ENCODE peak calls at places on chromosomes 7 and 10, in four cellular contexts. B is H9, H is H1, D is mammary epithelial cell. I is an unnamed sample.

GRCh38 chr7:5625938-5626337 is 155.5 kb downstream of the RNF216 start:
- DNase-seq in H (no peak), B (no peak), D (peak), I (peak)

GRCh38 chr10:131203456-131204357 is 107.8 kb downstream of the TCERG1L start:
- DNase-seq in D (no peak), B (peak), H (peak), I (no peak)

GRCh38 chr10:130230036-130230435 is 93.8 kb downstream of the GLRX3 start:
- DNase-seq in H (no peak), B (peak), D (no peak), I (no peak)

GRCh38 chr10:104130041-104130440 is 8.1 kb downstream of the SFR1 start:
- DNase-seq in H (no peak), D (no peak), B (no peak), I (no peak)

GRCh38 chr7:143519411-143520131 is 41.9 kb downstream of the TAS2R41 start:
- DNase-seq in D (peak), H (no peak), B (no peak), I (peak)

GRCh38 chr10:672139-672538 is 17.3 kb downstream of the DIP2C start:
- DNase-seq in H (no peak), D (no peak), B (no peak), I (no peak)

GRCh38 chr10:18721067-18721466 is 61.8 kb downstream of the ARL5B start:
- DNase-seq in B (no peak), D (no peak), H (no peak), I (no peak)

GRCh38 chr7:55526770-55527169 is 45.5 kb downstream of the VOPP1 start:
- DNase-seq in H (no peak), D (no peak), B (peak), I (no peak)

GRCh38 chr10:19811517-19811916 is 4.7 kb upstream of the PLXDC2 start:
- DNase-seq in D (peak), B (peak), H (no peak), I (peak)

GRCh38 chr7:47035522-47035921 is 546.4 kb downstream of the TNS3 start:
- DNase-seq in B (no peak), H (no peak), D (no peak), I (peak)

GRCh38 chr7:116210345-116211005 is at the start of gene TES:
- DNase-seq in B (peak), H (peak), D (peak), I (peak)

GRCh38 chr10:83164134-83164533 is 975.2 kb upstream of the GHITM start:
- DNase-seq in D (no peak), B (no peak), H (no peak), I (peak)

GRCh38 chr7:95317966-95318365 is 6.4 kb downstream of the PON1 start:
- DNase-seq in H (no peak), D (no peak), B (no peak), I (no peak)

GRCh38 chr10:60205741-60206140 is 183.9 kb downstream of the ANK3 start:
- DNase-seq in B (no peak), H (no peak), D (no peak), I (no peak)

GRCh38 chr10:60208676-60209269 is 180.9 kb downstream of the ANK3 start:
- DNase-seq in D (peak), B (no peak), H (no peak), I (peak)

GRCh38 chr10:60207894-60208293 is 181.8 kb downstream of the ANK3 start:
- DNase-seq in D (no peak), H (no peak), B (no peak), I (no peak)

GRCh38 chr10:60203993-60204618 is 185.6 kb downstream of the ANK3 start:
- DNase-seq in D (peak), B (no peak), H (no peak), I (peak)

DNA sequence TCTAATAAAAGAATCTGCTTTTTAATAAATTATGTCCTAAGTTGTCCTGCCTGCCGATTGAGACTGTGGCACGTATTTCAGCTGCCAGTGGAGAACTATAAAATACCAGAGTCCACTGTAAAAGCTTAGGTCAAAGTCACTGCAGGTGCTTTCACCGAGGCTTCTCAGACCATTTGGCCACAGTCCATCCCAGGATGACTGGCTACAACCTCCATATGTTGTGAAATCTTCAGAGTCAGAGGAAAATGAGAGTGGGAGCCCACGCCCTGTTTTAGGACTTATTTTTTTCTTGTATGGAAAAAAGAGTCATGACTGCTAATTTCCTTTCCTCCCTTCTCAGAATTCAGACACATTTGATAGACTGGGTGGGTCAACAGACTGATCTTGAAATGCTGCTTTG is 182.9 kb downstream of the ANK3 start:
- DNase-seq in D (peak), H (no peak), B (no peak), I (peak)
- H3K9ac ChIP-seq in D (no peak), H (no peak), B (no peak), I (no peak)

GRCh38 chr10:123544986-123545385 is 121.2 kb upstream of the GPR26 start:
- DNase-seq in D (no peak), B (no peak), H (peak), I (no peak)
- H3K4me2 ChIP-seq in D (no peak), B (no peak), H (no peak), I (no peak)

GRCh38 chr10:79073784-79074432 is 5.1 kb downstream of the ZMIZ1 start:
- DNase-seq in B (no peak), D (no peak), H (no peak), I (peak)
- H3K27ac ChIP-seq in B (no peak), D (no peak), H (no peak), I (peak)

GRCh38 chr10:75295901-75296441 is 60.2 kb upstream of the COMTD1 start:
- DNase-seq in D (no peak), B (no peak), H (no peak), I (peak)
- H3K9ac ChIP-seq in D (no peak), B (no peak), H (no peak), I (peak)

GRCh38 chr7:7812112-7812511 is 93.7 kb upstream of the RPA3 start:
- DNase-seq in H (no peak), B (no peak), D (no peak), I (no peak)

GRCh38 chr7:7817748-7818147 is 99.3 kb upstream of the RPA3 start:
- DNase-seq in H (no peak), D (no peak), B (no peak), I (no peak)

GRCh38 chr7:7816816-7817536 is 98.6 kb upstream of the RPA3 start:
- DNase-seq in H (no peak), B (no peak), D (no peak), I (peak)

GRCh38 chr7:7816084-7816483 is 97.7 kb upstream of the RPA3 start:
- DNase-seq in D (no peak), H (no peak), B (no peak), I (no peak)

DNA sequence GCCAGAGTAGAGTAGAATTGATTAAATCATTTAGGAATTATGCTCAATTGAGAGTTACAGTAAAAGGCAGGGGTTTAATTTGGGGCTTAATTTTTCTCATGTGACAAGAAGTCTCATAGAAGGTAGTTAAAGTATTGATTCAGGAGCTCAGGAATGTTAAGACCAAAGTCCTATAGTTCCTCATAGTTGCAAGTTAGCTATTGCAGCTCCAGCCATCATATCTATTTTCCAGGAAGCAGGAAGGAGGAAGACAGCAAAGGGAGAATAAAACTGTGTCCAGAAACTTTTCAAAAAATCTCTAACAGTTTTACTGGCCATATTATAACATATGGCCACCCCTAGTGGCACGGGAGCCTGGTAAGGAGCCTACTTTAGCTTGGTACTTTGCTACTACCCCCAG is 97.0 kb upstream of the RPA3 start:
- DNase-seq in D (no peak), H (no peak), B (no peak), I (no peak)
- H3K4me2 ChIP-seq in D (no peak), H (no peak), B (no peak), I (no peak)

GRCh38 chr7:87057210-87057609 is 2.2 kb downstream of the ELAPOR2 start:
- DNase-seq in B (no peak), H (no peak), D (no peak), I (no peak)

GRCh38 chr7:87056346-87056745 is 3.1 kb downstream of the ELAPOR2 start:
- DNase-seq in B (no peak), D (no peak), H (no peak), I (no peak)

GRCh38 chr7:87059525-87060287 is at the start of gene ELAPOR2:
- DNase-seq in D (peak), H (peak), B (peak), I (peak)

GRCh38 chr7:87060288-87060537 is 759 bp upstream of the ELAPOR2 start:
- DNase-seq in D (no peak), B (no peak), H (no peak), I (no peak)

GRCh38 chr7:87058739-87059524 is 522 bp downstream of the ELAPOR2 start:
- DNase-seq in B (peak), D (no peak), H (no peak), I (peak)
- H3K27ac ChIP-seq in B (no peak), D (no peak), H (no peak), I (no peak)

GRCh38 chr10:114077347-114077746 is 33.7 kb downstream of the ADRB1 start:
- DNase-seq in B (no peak), H (no peak), D (no peak), I (no peak)

GRCh38 chr10:114070710-114071109 is 27.0 kb downstream of the ADRB1 start:
- DNase-seq in D (no peak), B (no peak), H (no peak), I (no peak)

GRCh38 chr10:114071188-114071587 is 27.5 kb downstream of the ADRB1 start:
- DNase-seq in B (no peak), H (no peak), D (no peak), I (no peak)

GRCh38 chr10:114075093-114075492 is 31.4 kb downstream of the ADRB1 start:
- DNase-seq in B (no peak), H (no peak), D (no peak), I (no peak)

DNA sequence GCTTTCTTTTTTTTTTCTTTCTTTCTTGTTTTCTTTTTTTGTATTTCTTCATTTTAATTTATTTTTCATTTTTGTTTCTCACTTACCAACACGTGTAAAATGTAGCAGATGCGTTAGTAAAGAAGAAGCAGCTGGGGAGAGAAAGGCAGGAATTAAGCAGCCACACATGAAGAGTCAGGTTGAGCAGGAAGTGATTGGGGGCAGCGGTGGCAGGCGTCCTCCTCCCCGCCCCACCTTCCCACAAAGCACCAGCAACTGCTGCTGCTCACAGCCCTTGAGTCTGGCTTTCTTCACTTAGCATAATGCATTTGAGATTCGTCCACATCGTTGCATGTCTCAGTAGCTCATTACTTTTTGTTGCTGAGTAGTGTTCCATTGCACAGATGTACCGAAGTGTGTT is 30.1 kb downstream of the ADRB1 start:
- DNase-seq in H (no peak), B (no peak), D (no peak), I (no peak)
- H3K9ac ChIP-seq in H (no peak), B (no peak), D (no peak), I (no peak)

DNA sequence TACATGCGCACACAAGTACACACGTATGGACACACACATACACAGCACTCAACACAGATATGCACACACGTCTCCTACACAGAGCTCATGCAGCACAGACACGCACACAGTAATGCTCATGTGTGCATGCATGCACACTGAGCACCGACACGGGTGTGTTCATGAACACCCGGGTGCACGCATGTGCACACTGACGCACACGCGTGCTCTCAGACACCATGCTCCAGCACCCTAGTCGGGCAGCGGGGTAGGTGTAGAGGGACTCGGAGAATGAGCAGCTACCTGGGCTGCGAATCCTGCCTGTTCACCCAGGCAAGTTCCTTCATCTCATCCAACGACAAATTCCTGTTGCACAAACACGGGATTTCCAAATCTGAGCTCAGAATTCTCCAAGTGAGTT is 184.7 kb downstream of the MAD1L1 start:
- DNase-seq in H (no peak), D (no peak), B (no peak), I (no peak)
- H3K4me2 ChIP-seq in H (no peak), D (no peak), B (no peak), I (no peak)

DNA sequence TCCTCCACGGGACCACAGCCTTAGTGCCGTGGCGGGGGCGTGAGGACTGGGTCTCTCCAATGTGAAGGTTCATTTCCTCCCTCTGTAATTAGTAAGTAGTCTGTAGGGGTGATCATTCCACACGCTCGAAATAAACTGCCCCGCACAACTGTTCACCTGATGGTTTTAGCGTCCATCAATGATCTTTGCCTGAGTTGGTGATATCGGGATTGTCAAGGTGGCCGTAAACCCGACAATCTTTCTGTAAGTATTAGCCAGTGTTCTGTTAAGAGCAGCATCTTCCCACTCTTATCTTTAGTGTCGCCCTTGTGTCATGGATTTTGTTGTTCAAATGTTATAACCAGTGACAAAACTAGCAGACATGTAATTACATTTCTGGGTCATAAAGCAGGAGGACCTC is 17.7 kb downstream of the AGAP3 start:
- DNase-seq in B (no peak), D (no peak), H (no peak), I (no peak)
- H3K27ac ChIP-seq in B (peak), D (no peak), H (no peak), I (no peak)

I was measured in mesenchymal stem cell.